ENCODE peak calls at places on chromosomes 4 and X, in five cellular contexts. N is lung, P is PC-3, A is fibroblast of lung, W is left ventricle myocardium inferior. U is an unnamed sample.

GRCh38 chrX:19954707-19955106 is 36.2 kb downstream of the BCLAF3 start:
- DNase-seq in N (no peak), P (no peak), A (no peak), W (no peak), U (no peak)

GRCh38 chrX:66760648-66761047 is 121.8 kb upstream of the EDA2R start:
- DNase-seq in N (no peak), P (peak; percentile 1), A (no peak), W (no peak), U (no peak)

GRCh38 chr4:69104719-69105275 is 8.5 kb downstream of the UGT2B7 start:
- DNase-seq in N (no peak), P (no peak), A (no peak), W (no peak), U (no peak)

GRCh38 chr4:74127745-74128144 is 28.8 kb upstream of the CXCL2 start:
- DNase-seq in N (no peak), P (no peak), A (peak; percentile 59), W (no peak), U (no peak)

GRCh38 chrX:55072286-55072685 is 2.5 kb upstream of the PAGE2B start:
- DNase-seq in N (no peak), P (no peak), A (no peak), W (no peak), U (no peak)

GRCh38 chr4:48093949-48094550 is 40.0 kb downstream of the TXK start:
- DNase-seq in N (no peak), P (peak; percentile 84), A (peak; percentile 65), W (no peak), U (no peak)

GRCh38 chr4:54550415-54551171 is 107.2 kb upstream of the KIT start:
- DNase-seq in N (no peak), P (peak; percentile 23), A (no peak), W (no peak), U (peak; percentile 64)

GRCh38 chr4:105023668-105024055 is 123.0 kb upstream of the TET2 start:
- DNase-seq in N (no peak), P (no peak), A (peak; percentile 2), W (no peak), U (no peak)

GRCh38 chrX:5051831-5052491 is 1176.7 kb downstream of the NLGN4X start:
- DNase-seq in N (peak; percentile 63), P (peak; percentile 95), A (peak; percentile 96), W (peak; percentile 15), U (no peak)

GRCh38 chr4:56653461-56654237 is 27.4 kb downstream of the HOPX start:
- DNase-seq in N (no peak), P (peak; percentile 52), A (peak; percentile 18), W (no peak), U (no peak)

GRCh38 chr4:40856836-40857362 is 107.1 kb downstream of the NSUN7 start:
- DNase-seq in N (peak; percentile 68), P (peak; percentile 51), A (peak; percentile 69), W (peak; percentile 70), U (no peak)

GRCh38 chrX:9646471-9647038 is 119.1 kb downstream of the GPR143 start:
- DNase-seq in N (no peak), P (no peak), A (peak; percentile 48), W (no peak), U (no peak)

GRCh38 chr4:109962401-109962800 is 49.7 kb downstream of the EGF start:
- DNase-seq in N (no peak), P (no peak), A (no peak), W (no peak), U (no peak)

GRCh38 chrX:144006811-144007210 is 122.9 kb downstream of the UBE2NL start:
- DNase-seq in N (no peak), P (peak; percentile 88), A (peak; percentile 25), W (no peak), U (no peak)

DNA sequence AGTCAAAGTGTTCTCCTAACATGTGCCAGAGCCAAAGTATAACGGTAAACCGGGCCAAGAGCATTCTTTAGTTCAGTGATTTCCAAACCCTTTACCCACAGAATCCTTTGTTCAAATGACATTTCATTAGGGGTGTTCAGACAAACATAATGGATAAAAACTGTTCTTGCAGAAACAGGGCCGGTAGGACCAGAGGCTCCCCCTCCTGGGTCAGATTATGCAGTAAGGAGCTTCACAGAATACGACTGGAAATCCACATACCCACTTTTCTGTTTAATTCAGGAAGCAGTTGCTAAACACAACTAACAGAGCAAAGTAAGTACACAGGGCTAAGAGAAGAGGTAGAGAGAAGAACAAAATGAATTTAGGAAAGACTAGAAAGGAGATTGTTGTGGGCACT is 46.6 kb upstream of the TMEM184C start:
- DNase-seq in N (no peak), P (no peak), A (peak; percentile 39), W (no peak), U (no peak)
- TF ChIP-seq CTCF in N (no peak), P (peak; percentile 15), A (peak; percentile 33), W (peak; percentile 31), U (no peak)

DNA sequence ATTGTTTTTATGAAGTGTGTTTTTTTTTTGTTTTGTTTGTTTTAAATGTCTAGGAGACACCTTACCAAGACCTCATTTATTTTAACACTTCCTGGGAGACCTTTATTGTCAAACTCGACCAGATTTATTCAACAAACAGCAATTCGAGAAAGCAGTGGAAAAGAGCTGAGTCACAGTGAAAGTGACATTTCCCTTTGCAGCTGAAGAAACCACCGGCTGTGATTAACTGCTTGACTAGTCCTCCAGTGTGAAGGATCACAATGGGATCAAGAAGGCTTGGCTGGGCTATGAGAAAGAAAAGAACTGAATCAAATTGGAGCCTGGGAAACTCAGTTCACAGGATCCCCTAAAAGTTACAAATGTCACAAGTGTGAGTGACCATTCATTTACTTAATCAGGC is 11.9 kb upstream of the ADH7 start:
- DNase-seq in N (no peak), P (peak; percentile 65), A (peak; percentile 75), W (no peak), U (no peak)
- H3K27me3 ChIP-seq in N (no peaks in the 10 kb centered on the region), P (no peaks in the 10 kb centered on the region), A (no peaks in the 10 kb centered on the region), W (no peaks in the 10 kb centered on the region), U (no peaks in the 10 kb centered on the region)

GRCh38 chr4:87018751-87019150 is 83.9 kb downstream of the AFF1 start:
- DNase-seq in N (no peak), P (no peak), A (no peak), W (no peak), U (no peak)
- H3K4me1 ChIP-seq in N (peaks cover 28% of the 10 kb centered on the region), P (peaks cover 18% of the 10 kb centered on the region), A (peaks cover 4% of the 10 kb centered on the region), W (peaks cover 97% of the 10 kb centered on the region), U (peaks cover 75% of the 10 kb centered on the region)

GRCh38 chr4:129899849-129900248 is 803.9 kb downstream of the C4orf33 start:
- DNase-seq in N (no peak), P (no peak), A (no peak), W (no peak), U (no peak)
- TF ChIP-seq CTCF in N (no peak), P (no peak), A (no peak), W (no peak), U (no peak)

GRCh38 chr4:3293410-3294391 is 880 bp downstream of the RGS12 start:
- DNase-seq in N (no peak), P (no peak), A (no peak), W (no peak), U (peak; percentile 89)
- H3K27me3 ChIP-seq in N (no peaks in the 10 kb centered on the region), P (no peaks in the 10 kb centered on the region), A (no peaks in the 10 kb centered on the region), W (no peaks in the 10 kb centered on the region), U (no peaks in the 10 kb centered on the region)

GRCh38 chr4:182246401-182247205 is 3.4 kb downstream of the TENM3 start:
- DNase-seq in N (no peak), P (no peak), A (peak; percentile 82), W (no peak), U (no peak)

GRCh38 chr4:182245541-182246245 is 2.5 kb downstream of the TENM3 start:
- DNase-seq in N (no peak), P (no peak), A (peak; percentile 40), W (no peak), U (no peak)

GRCh38 chr4:182245041-182245440 is 1.8 kb downstream of the TENM3 start:
- DNase-seq in N (no peak), P (no peak), A (no peak), W (no peak), U (no peak)

GRCh38 chr4:182240161-182241130 is 2.8 kb upstream of the TENM3 start:
- DNase-seq in N (no peak), P (no peak), A (peak; percentile 97), W (no peak), U (no peak)

GRCh38 chr4:182242793-182243192 is 409 bp upstream of the TENM3 start:
- DNase-seq in N (no peak), P (no peak), A (peak; percentile 94), W (no peak), U (no peak)
- H3K4me1 ChIP-seq in N (no peaks in the 10 kb centered on the region), P (no peaks in the 10 kb centered on the region), A (no peaks in the 10 kb centered on the region), W (peaks cover 10% of the 10 kb centered on the region), U (peaks cover 7% of the 10 kb centered on the region)

DNA sequence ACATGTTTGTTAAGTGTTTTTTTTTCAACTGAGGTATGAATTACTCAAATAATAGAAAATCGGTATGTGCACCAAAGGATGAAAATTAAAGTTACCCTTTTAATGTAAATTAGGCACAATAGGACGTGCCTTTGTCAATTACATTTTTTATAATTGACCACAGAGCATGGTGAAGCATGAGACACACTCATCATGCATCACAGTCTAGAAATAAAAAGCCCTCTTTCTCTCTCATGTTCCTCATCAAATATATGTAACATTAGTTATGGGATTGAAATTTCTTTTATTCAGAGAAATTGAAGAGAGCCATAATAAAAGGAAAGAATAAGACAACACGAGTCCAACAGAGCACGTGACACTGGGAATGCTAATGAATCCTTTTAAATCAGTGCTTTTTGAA is 3.5 kb downstream of the GNRHR start:
- DNase-seq in N (no peak), P (no peak), A (peak; percentile 20), W (no peak), U (no peak)
- TF ChIP-seq CTCF in N (no peak), P (no peak), A (no peak), W (no peak), U (no peak)